ENCODE peak calls at places on chromosomes 3 and 15, in seven cellular contexts. L, G, B, J, E, K and Z are unnamed samples.

GRCh38 chr15:57570994-57571393 is 20.7 kb upstream of the MYZAP start:
- DNase-seq in L (no peak), G (no peak), B (no peak), J (no peak), E (no peak), K (no peak), Z (no peak)

GRCh38 chr3:40871411-40871810 is 327.9 kb upstream of the CTNNB1 start:
- DNase-seq in L (no peak), G (no peak), B (no peak), J (no peak), E (no peak), K (no peak), Z (no peak)

GRCh38 chr15:94231728-94232086 is 346 bp downstream of the MCTP2 start:
- DNase-seq in L (no peak), G (no peak), B (no peak), J (peak), E (peak), K (peak), Z (no peak)

GRCh38 chr3:43764471-43764870 is 73.7 kb downstream of the ABHD5 start:
- DNase-seq in L (no peak), G (no peak), B (no peak), J (no peak), E (no peak), K (no peak), Z (no peak)

GRCh38 chr15:95616306-95616705 is 714.2 kb upstream of the NR2F2 start:
- DNase-seq in L (no peak), G (no peak), B (no peak), J (no peak), E (peak), K (no peak), Z (no peak)

GRCh38 chr3:58052373-58053273 is 44.4 kb downstream of the FLNB start:
- DNase-seq in L (no peak), G (peak), B (no peak), J (no peak), E (peak), K (peak), Z (peak)

GRCh38 chr3:152328841-152329240 is 60.1 kb downstream of the MBNL1 start:
- DNase-seq in L (no peak), G (peak), B (no peak), J (no peak), E (no peak), K (no peak), Z (peak)

GRCh38 chr3:98027084-98027445 is 8.1 kb downstream of the GABRR3 start:
- DNase-seq in L (no peak), G (no peak), B (no peak), J (no peak), E (no peak), K (no peak), Z (no peak)

GRCh38 chr3:127444761-127445160 is 145.8 kb downstream of the TPRA1 start:
- DNase-seq in L (no peak), G (no peak), B (no peak), J (no peak), E (no peak), K (no peak), Z (no peak)

GRCh38 chr3:117510396-117510795 is 800.8 kb downstream of the TUSC7 start:
- DNase-seq in L (no peak), G (no peak), B (no peak), J (no peak), E (no peak), K (no peak), Z (no peak)